ENCODE peak calls at places on chromosomes 5 and 9, in eight cellular contexts. U is AG08396; C is HL-60; E is fibroblast of lung; Q is putamen; K is stimulated activated CD8-positive, alpha-beta memory T cell treated with anti-CD3 and anti-CD28 coated beads, Interleukin-15, amount 100 ng/mL, for 4 hours; P is Right ventricle myocardium inferior; J is GM23338. W is an unnamed sample.

GRCh38 chr5:29262683-29263082 is 1930.8 kb upstream of the CDH6 start:
- DNase-seq in C (no peak), J (no peak), E (no peak), U (no peak), K (no peak), P (no peak), Q (no peak), W (no peak)

GRCh38 chr5:132678735-132679134 is 4.9 kb downstream of the IL4 start:
- DNase-seq in E (no peak), J (no peak), C (no peak), U (no peak), P (no peak), K (no peak), Q (no peak), W (no peak)

GRCh38 chr5:142289708-142290573 is 34.9 kb downstream of the SPRY4 start:
- DNase-seq in C (no peak), J (no peak), P (no peak), U (no peak), Q (no peak), E (no peak), K (no peak), W (no peak)

GRCh38 chr9:133380734-133381133 is 4.6 kb downstream of the STKLD1 start:
- DNase-seq in P (no peak), J (no peak), E (no peak), Q (no peak), K (no peak), U (no peak), C (no peak), W (no peak)

GRCh38 chr9:99749641-99750040 is 72.0 kb upstream of the NR4A3 start:
- DNase-seq in Q (no peak), E (no peak), K (no peak), C (no peak), J (no peak), U (no peak), P (no peak), W (no peak)

GRCh38 chr9:16039103-16039987 is 486.5 kb downstream of the CCDC171 start:
- DNase-seq in Q (peak), E (peak), K (no peak), J (peak), P (no peak), C (peak), U (no peak), W (peak)

GRCh38 chr9:133714606-133715294 is 23.4 kb downstream of the SARDH start:
- DNase-seq in K (no peak), U (no peak), J (no peak), P (peak), E (peak), Q (no peak), C (no peak), W (no peak)

GRCh38 chr9:124839612-124840299 is 13.5 kb upstream of the WDR38 start:
- DNase-seq in P (no peak), Q (no peak), E (no peak), K (no peak), U (no peak), C (no peak), J (peak), W (peak)

GRCh38 chr9:124834586-124834985 is 18.7 kb upstream of the WDR38 start:
- DNase-seq in K (no peak), Q (no peak), E (peak), J (no peak), C (no peak), U (no peak), P (no peak), W (peak)

GRCh38 chr9:131636593-131636992 is 91.3 kb downstream of the PRRT1B start:
- DNase-seq in C (no peak), Q (no peak), E (no peak), K (no peak), U (no peak), J (no peak), P (no peak), W (no peak)

GRCh38 chr5:39014544-39014943 is 59.7 kb downstream of the RICTOR start:
- DNase-seq in U (peak), E (peak), J (no peak), K (no peak), Q (no peak), C (no peak), P (no peak), W (no peak)